ENCODE peak calls at places on chromosomes 1 and 21, in ten cellular contexts. Y is transverse colon; F is cardiac muscle cell; Q is lung microvascular endothelial cell; I is activated naive CD8-positive, alpha-beta T cell treated with anti-CD3 and anti-CD28 coated beads for 36 hours; T is NCI-H1694; P is iris pigment epithelial cell; N is stimulated activated CD4-positive, alpha-beta T cell treated with anti-CD3 and anti-CD28 coated beads, Interleukin-1b, Interleukin-23, amount 100 ng/mL, for 1 hour; D is NCI-H1092 treated with DMSO at 0.1 percent for 48 hours; V is left colon. W is an unnamed sample.

GRCh38 chr21:36186506-36187399 is 30.1 kb downstream of the DOP1B start:
- DNase-seq in Y (no peak), F (no peak), Q (no peak), I (no peak), T (no peak), P (no peak), N (no peak), D (no peak), V (no peak), W (peak)

GRCh38 chr21:45698493-45698947 is 55.0 kb downstream of the PCBP3 start:
- DNase-seq in Y (peak), F (no peak), Q (peak), I (no peak), T (no peak), P (peak), N (no peak), D (no peak), V (peak), W (no peak)

GRCh38 chr21:46284077-46284644 is 1.2 kb downstream of the MCM3AP start:
- DNase-seq in Y (peak), F (no peak), Q (peak), I (no peak), T (no peak), P (peak), N (no peak), D (no peak), V (no peak), W (peak)

GRCh38 chr1:217506878-217507277 is 124.0 kb downstream of the GPATCH2 start:
- DNase-seq in Y (no peak), F (no peak), Q (no peak), I (no peak), T (no peak), P (peak), N (no peak), D (no peak), V (no peak), W (no peak)

GRCh38 chr1:44025816-44026215 is 5.4 kb downstream of the SLC6A9 start:
- DNase-seq in Y (peak), F (no peak), Q (no peak), I (no peak), T (no peak), P (no peak), N (no peak), D (no peak), V (peak), W (peak)

GRCh38 chr1:110390096-110390495 is 730 bp downstream of the SLC16A4 start:
- DNase-seq in Y (peak), F (no peak), Q (no peak), I (no peak), T (no peak), P (peak), N (no peak), D (no peak), V (peak), W (peak)

GRCh38 chr1:112840631-112841624 is 115.1 kb downstream of the SLC16A1 start:
- DNase-seq in Y (no peak), F (peak), Q (no peak), I (no peak), T (no peak), P (no peak), N (no peak), D (no peak), V (no peak), W (no peak)

GRCh38 chr1:178961331-178961730 is 64.4 kb upstream of the FAM20B start:
- DNase-seq in Y (no peak), F (no peak), Q (no peak), I (no peak), T (no peak), P (no peak), N (no peak), D (no peak), V (no peak), W (no peak)

GRCh38 chr1:233884461-233885151 is 19.9 kb upstream of the SLC35F3 start:
- DNase-seq in Y (no peak), F (no peak), Q (no peak), I (no peak), T (no peak), P (no peak), N (no peak), D (no peak), V (no peak), W (no peak)

GRCh38 chr1:66342707-66343106 is 191.2 kb upstream of the SGIP1 start:
- DNase-seq in Y (no peak), F (no peak), Q (no peak), I (no peak), T (no peak), P (no peak), N (no peak), D (no peak), V (no peak), W (no peak)

GRCh38 chr1:153540394-153541361 is at the start of gene S100A5:
- DNase-seq in Y (no peak), F (no peak), Q (no peak), I (peak), T (no peak), P (no peak), N (no peak), D (no peak), V (peak), W (peak)

GRCh38 chr1:229266269-229266668 is 4.6 kb upstream of the RAB4A start:
- DNase-seq in Y (no peak), F (no peak), Q (no peak), I (no peak), T (no peak), P (no peak), N (no peak), D (no peak), V (no peak), W (no peak)

GRCh38 chr1:32398401-32398800 is 4.2 kb upstream of the BSDC1 start:
- DNase-seq in Y (no peak), F (no peak), Q (no peak), I (no peak), T (no peak), P (peak), N (no peak), D (no peak), V (no peak), W (no peak)

GRCh38 chr1:178530037-178530402 is 17.1 kb downstream of the TEX35 start:
- DNase-seq in Y (no peak), F (no peak), Q (no peak), I (no peak), T (no peak), P (peak), N (no peak), D (no peak), V (no peak), W (peak)

GRCh38 chr1:33244143-33244808 is 12.0 kb upstream of the ZNF362 start:
- DNase-seq in Y (no peak), F (no peak), Q (no peak), I (no peak), T (no peak), P (no peak), N (no peak), D (no peak), V (no peak), W (no peak)

GRCh38 chr21:46157396-46157986 is 2.1 kb upstream of the FTCD start:
- DNase-seq in Y (peak), F (no peak), Q (no peak), I (no peak), T (no peak), P (no peak), N (no peak), D (no peak), V (no peak), W (no peak)

GRCh38 chr21:16418211-16418610 is 688.4 kb downstream of the USP25 start:
- DNase-seq in Y (no peak), F (no peak), Q (peak), I (no peak), T (no peak), P (peak), N (no peak), D (no peak), V (no peak), W (no peak)

GRCh38 chr1:231493421-231494185 is 34.9 kb upstream of the TSNAX start:
- DNase-seq in Y (no peak), F (peak), Q (no peak), I (no peak), T (no peak), P (peak), N (no peak), D (no peak), V (no peak), W (no peak)

GRCh38 chr1:181802466-181802865 is 259.0 kb downstream of the ZNF648 start:
- DNase-seq in Y (no peak), F (no peak), Q (no peak), I (no peak), T (no peak), P (no peak), N (no peak), D (no peak), V (no peak), W (no peak)

GRCh38 chr1:38183094-38183493 is 136.5 kb upstream of the POU3F1 start:
- DNase-seq in Y (no peak), F (no peak), Q (no peak), I (no peak), T (no peak), P (no peak), N (no peak), D (no peak), V (no peak), W (no peak)

GRCh38 chr1:209756608-209757445 is 974 bp downstream of the TRAF3IP3 start:
- DNase-seq in Y (peak), F (no peak), Q (peak), I (peak), T (no peak), P (no peak), N (no peak), D (no peak), V (no peak), W (peak)

GRCh38 chr1:28917757-28918118 is 3.4 kb downstream of the EPB41 start:
- DNase-seq in Y (no peak), F (no peak), Q (no peak), I (peak), T (no peak), P (no peak), N (no peak), D (no peak), V (no peak), W (no peak)

GRCh38 chr1:7919880-7920279 is 20.8 kb downstream of the TNFRSF9 start:
- DNase-seq in Y (no peak), F (no peak), Q (no peak), I (no peak), T (no peak), P (no peak), N (no peak), D (no peak), V (no peak), W (no peak)

GRCh38 chr1:247222840-247223239 is 33.0 kb upstream of the VN1R5 start:
- DNase-seq in Y (no peak), F (no peak), Q (no peak), I (no peak), T (no peak), P (no peak), N (no peak), D (no peak), V (no peak), W (no peak)

GRCh38 chr1:203536981-203537455 is 43.1 kb downstream of the OPTC start:
- DNase-seq in Y (peak), F (no peak), Q (no peak), I (no peak), T (no peak), P (peak), N (no peak), D (no peak), V (no peak), W (peak)

GRCh38 chr1:107789817-107790609 is 175.0 kb downstream of the VAV3 start:
- DNase-seq in Y (no peak), F (no peak), Q (no peak), I (no peak), T (no peak), P (no peak), N (no peak), D (no peak), V (no peak), W (no peak)

GRCh38 chr21:44370027-44370735 is 16.8 kb downstream of the TRPM2 start:
- DNase-seq in Y (no peak), F (peak), Q (no peak), I (no peak), T (peak), P (peak), N (no peak), D (peak), V (peak), W (no peak)

GRCh38 chr1:177780096-177780700 is 189.7 kb downstream of the SEC16B start:
- DNase-seq in Y (no peak), F (peak), Q (peak), I (no peak), T (peak), P (peak), N (no peak), D (peak), V (no peak), W (peak)

GRCh38 chr1:226687476-226687875 is 51.6 kb downstream of the ITPKB start:
- DNase-seq in Y (no peak), F (no peak), Q (no peak), I (peak), T (no peak), P (no peak), N (no peak), D (no peak), V (no peak), W (no peak)

GRCh38 chr1:101089608-101090007 is 64.0 kb upstream of the DPH5 start:
- DNase-seq in Y (no peak), F (no peak), Q (no peak), I (no peak), T (no peak), P (no peak), N (no peak), D (no peak), V (no peak), W (no peak)

GRCh38 chr1:211885746-211886522 is 55.4 kb upstream of the LPGAT1 start:
- DNase-seq in Y (no peak), F (no peak), Q (no peak), I (no peak), T (no peak), P (no peak), N (no peak), D (no peak), V (no peak), W (peak)

GRCh38 chr1:182625716-182626504 is 21.7 kb upstream of the RGS16 start:
- DNase-seq in Y (no peak), F (no peak), Q (no peak), I (no peak), T (no peak), P (peak), N (no peak), D (no peak), V (no peak), W (no peak)

GRCh38 chr1:233025156-233025555 is 74.7 kb downstream of the NTPCR start:
- DNase-seq in Y (peak), F (peak), Q (peak), I (no peak), T (no peak), P (peak), N (no peak), D (peak), V (peak), W (peak)

GRCh38 chr1:187691439-187691838 is 862.7 kb downstream of the PLA2G4A start:
- DNase-seq in Y (no peak), F (no peak), Q (peak), I (no peak), T (no peak), P (peak), N (no peak), D (no peak), V (no peak), W (no peak)

W was measured in small intestine.